ENCODE peak calls at places on chromosomes 1 and 21, in five cellular contexts. E is tibial artery, T is tibial nerve, W is BE2C, C is fibroblast of lung. F is an unnamed sample.

GRCh38 chr21:39567180-39567972 is 45.4 kb upstream of the B3GALT5 start:
- DNase-seq in E (no peak), T (no peak), W (no peak), C (no peak), F (no peak)

GRCh38 chr1:55337801-55338447 is 122.8 kb upstream of the USP24 start:
- DNase-seq in E (no peak), T (no peak), W (peak; percentile 14), C (peak; percentile 83), F (no peak)

GRCh38 chr1:167627615-167627864 is 2.5 kb upstream of the RCSD1 start:
- DNase-seq in E (no peak), T (no peak), W (no peak), C (no peak), F (no peak)

GRCh38 chr21:37006243-37006520 is 320 bp upstream of the RIPPLY3 start:
- DNase-seq in E (no peak), T (no peak), W (no peak), C (no peak), F (no peak)

GRCh38 chr1:184861755-184862336 is 107.2 kb upstream of the EDEM3 start:
- DNase-seq in E (no peak), T (no peak), W (no peak), C (no peak), F (no peak)

GRCh38 chr1:66564250-66564649 is 30.3 kb downstream of the SGIP1 start:
- DNase-seq in E (no peak), T (no peak), W (no peak), C (peak; percentile 98), F (no peak)

GRCh38 chr1:19418503-19418971 is 66.8 kb downstream of the CAPZB start:
- DNase-seq in E (no peak), T (no peak), W (no peak), C (no peak), F (no peak)

GRCh38 chr21:21851657-21852056 is 853.4 kb downstream of the NCAM2 start:
- DNase-seq in E (no peak), T (no peak), W (no peak), C (peak; percentile 39), F (no peak)

GRCh38 chr1:23799570-23800395 is 771 bp downstream of the GALE start:
- DNase-seq in E (peak; percentile 74), T (no peak), W (no peak), C (peak; percentile 73), F (no peak)

GRCh38 chr1:62401034-62401433 is 35.8 kb upstream of the USP1 start:
- DNase-seq in E (no peak), T (no peak), W (no peak), C (no peak), F (no peak)

GRCh38 chr1:205936316-205936715 is 6.9 kb downstream of the SLC26A9 start:
- DNase-seq in E (no peak), T (no peak), W (no peak), C (no peak), F (no peak)

GRCh38 chr1:65097081-65097480 is 50.9 kb upstream of the AK4 start:
- DNase-seq in E (no peak), T (no peak), W (no peak), C (no peak), F (no peak)

GRCh38 chr1:201456499-201457309 is 12.3 kb downstream of the PHLDA3 start:
- DNase-seq in E (peak; percentile 86), T (peak; percentile 85), W (no peak), C (peak; percentile 97), F (no peak)

GRCh38 chr1:181014431-181015257 is 8.0 kb downstream of the STX6 start:
- DNase-seq in E (no peak), T (no peak), W (no peak), C (no peak), F (no peak)

GRCh38 chr1:241499910-241500309 is 19.6 kb downstream of the FH start:
- DNase-seq in E (no peak), T (no peak), W (peak; percentile 24), C (peak; percentile 77), F (no peak)

DNA sequence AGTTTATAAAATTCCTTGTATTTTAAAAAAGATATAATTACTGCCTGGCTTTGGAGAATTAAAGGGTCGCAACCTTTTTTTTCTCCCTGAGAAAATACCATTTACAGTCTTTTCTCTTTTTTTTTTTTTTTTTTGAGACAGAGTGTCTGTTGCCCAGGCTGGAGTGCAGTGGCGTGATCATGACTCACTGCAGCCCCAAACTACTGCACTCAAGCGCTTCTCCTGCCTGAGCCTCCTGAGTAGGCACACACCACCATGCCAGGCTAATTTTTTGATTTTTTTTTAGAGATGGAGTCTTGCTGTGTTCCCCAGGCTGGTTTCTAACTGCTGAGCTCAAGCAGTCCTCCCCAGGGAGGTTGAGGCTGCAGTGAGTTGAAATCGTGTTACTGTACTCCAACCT is 24.5 kb downstream of the UBE4B start:
- DNase-seq in E (peak; percentile 80), T (no peak), W (no peak), C (peak; percentile 28), F (no peak)
- TF ChIP-seq CTCF in E (no peak), T (no peak), W (no peak), C (no peak), F (no peak)

GRCh38 chr1:34013958-34014737 is 150.3 kb downstream of the HMGB4 start:
- DNase-seq in E (no peak), T (no peak), W (no peak), C (no peak), F (peak; percentile 46)
- TF ChIP-seq CTCF in E (peak; percentile 65), T (peak; percentile 24), W (no peak), C (peak; percentile 43), F (peak; percentile 59)

DNA sequence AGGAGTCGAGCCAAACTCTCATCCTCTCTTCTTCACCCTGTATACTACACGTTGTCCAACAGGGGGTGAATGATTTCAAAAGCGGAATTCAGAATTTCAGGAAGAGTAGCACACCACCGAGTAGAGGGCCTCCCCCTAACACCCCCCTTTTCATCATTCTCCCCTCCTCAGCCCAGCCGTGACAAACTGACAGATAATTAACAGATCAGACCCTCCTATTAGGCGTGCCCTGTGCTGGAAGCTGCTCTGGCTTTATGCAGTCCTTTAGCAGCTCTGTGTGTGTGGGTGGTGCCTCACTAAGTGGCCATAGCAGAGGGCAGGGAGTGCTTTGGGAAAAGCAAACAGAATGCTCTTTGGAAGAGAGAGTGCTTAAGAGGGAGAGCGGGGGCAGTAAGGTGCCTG is 44.3 kb downstream of the PEX14 start:
- DNase-seq in E (no peak), T (no peak), W (peak; percentile 22), C (no peak), F (no peak)
- TF ChIP-seq CTCF in E (no peak), T (no peak), W (peak; percentile 30), C (no peak), F (peak; percentile 38)

GRCh38 chr1:156129687-156130577 is 15.4 kb downstream of the LMNA start:
- DNase-seq in E (peak; percentile 93), T (peak; percentile 91), W (peak; percentile 92), C (peak; percentile 97), F (peak; percentile 91)

GRCh38 chr1:156134716-156135435 is 18.5 kb upstream of the SEMA4A start:
- DNase-seq in E (no peak), T (no peak), W (no peak), C (no peak), F (no peak)

GRCh38 chr1:156128749-156129682 is 14.5 kb downstream of the LMNA start:
- DNase-seq in E (peak; percentile 91), T (no peak), W (no peak), C (peak; percentile 85), F (no peak)

GRCh38 chr1:156126701-156127534 is 12.4 kb downstream of the LMNA start:
- DNase-seq in E (peak; percentile 84), T (no peak), W (no peak), C (peak; percentile 83), F (no peak)

GRCh38 chr1:156130578-156130942 is 16.0 kb downstream of the LMNA start:
- DNase-seq in E (no peak), T (no peak), W (no peak), C (no peak), F (no peak)
- TF ChIP-seq CTCF in E (no peak), T (peak; percentile 57), W (no peak), C (no peak), F (no peak)

GRCh38 chr1:222706815-222707214 is 5.5 kb downstream of the AIDA start:
- DNase-seq in E (no peak), T (no peak), W (no peak), C (no peak), F (no peak)
- TF ChIP-seq CTCF in E (no peak), T (no peak), W (no peak), C (no peak), F (peak; percentile 44)

DNA sequence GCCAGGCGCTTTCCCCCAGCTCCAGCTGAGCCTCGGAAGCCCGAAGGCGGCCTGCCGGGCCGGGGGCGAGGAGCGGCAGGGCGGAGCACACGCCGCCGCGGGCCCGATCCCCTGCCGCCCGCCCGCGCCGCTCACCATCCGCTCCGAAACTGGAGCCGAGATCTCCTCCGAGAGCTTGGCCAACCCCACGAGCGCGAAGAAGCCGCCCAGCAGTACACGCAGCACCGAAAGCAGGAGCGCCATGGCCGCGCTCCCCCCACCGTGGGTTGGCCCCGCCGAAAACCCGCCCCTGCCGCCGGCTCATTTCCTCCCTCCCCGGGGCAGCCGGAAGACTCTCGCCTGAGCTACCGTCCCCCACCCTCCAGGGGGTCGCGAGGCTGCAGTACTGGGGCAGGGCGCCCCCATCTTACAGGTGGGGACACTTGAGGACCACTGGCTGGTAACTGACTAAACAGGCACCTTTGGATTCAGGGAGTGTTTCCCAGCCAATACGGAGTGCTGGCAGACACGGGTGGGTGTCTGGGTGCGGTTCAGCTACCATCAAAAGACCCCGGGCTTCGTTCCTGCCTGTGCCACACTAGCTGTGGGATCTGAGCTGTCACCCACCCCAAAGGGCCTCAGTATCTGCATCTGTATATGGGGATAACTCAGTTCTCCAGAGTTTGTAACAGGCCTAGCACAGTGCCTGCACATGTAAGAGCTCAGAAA is at the start of gene TMEM35B:
- DNase-seq in E (peak; percentile 87), T (peak; percentile 56), W (peak; percentile 54), C (peak; percentile 47), F (peak; percentile 33)
- TF ChIP-seq CTCF in E (no peak), T (peak; percentile 30), W (no peak), C (no peak), F (no peak)

GRCh38 chr1:234543442-234544093 is 64.6 kb upstream of the TARBP1 start:
- DNase-seq in E (no peak), T (no peak), W (peak; percentile 84), C (no peak), F (no peak)
- TF ChIP-seq CTCF in E (no peak), T (no peak), W (no peak), C (no peak), F (peak; percentile 13)

F was measured in neural crest cell.